ENCODE peak calls at places on chromosome 21, in four cellular contexts. I, M, J and D are unnamed samples.

GRCh38 chr21:41258617-41259016 is 58.0 kb upstream of the FAM3B start:
- DNase-seq in I (peak), J (no peak), M (no peak), D (no peak)

GRCh38 chr21:41564871-41565281 is 56.9 kb upstream of the TMPRSS2 start:
- DNase-seq in I (no peak), M (no peak), J (peak), D (peak)

GRCh38 chr21:32279377-32279680 is 480 bp upstream of the MIS18A start:
- DNase-seq in I (no peak), J (no peak), M (no peak), D (no peak)

GRCh38 chr21:36701912-36702621 is 3.2 kb downstream of the SIM2 start:
- DNase-seq in I (peak), J (no peak), M (no peak), D (no peak)

GRCh38 chr21:26811031-26811430 is 34.2 kb downstream of the ADAMTS1 start:
- DNase-seq in M (no peak), J (no peak), I (peak), D (no peak)

GRCh38 chr21:41783476-41784150 is 16.8 kb upstream of the RIPK4 start:
- DNase-seq in I (no peak), M (no peak), J (no peak), D (peak)

GRCh38 chr21:44462090-44462833 is 7.0 kb downstream of the LRRC3 start:
- DNase-seq in I (no peak), J (no peak), M (no peak), D (no peak)

GRCh38 chr21:24046816-24047443 is 1560.4 kb downstream of the MRPL39 start:
- DNase-seq in J (peak), M (no peak), I (no peak), D (no peak)

GRCh38 chr21:37903396-37903795 is 12.9 kb downstream of the KCNJ6 start:
- DNase-seq in I (no peak), J (no peak), M (no peak), D (no peak)

GRCh38 chr21:40706161-40706560 is 140.8 kb downstream of the DSCAM start:
- DNase-seq in M (no peak), J (no peak), I (no peak), D (no peak)

GRCh38 chr21:19507682-19508260 is 1104.2 kb upstream of the TMPRSS15 start:
- DNase-seq in I (no peak), J (peak), M (no peak), D (no peak)
- TF ChIP-seq CTCF in I (no peak), J (peak), M (peak), D (no peak)

GRCh38 chr21:34109075-34109474 is 35.7 kb downstream of the MRPS6 start:
- DNase-seq in J (no peak), M (no peak), I (no peak), D (no peak)
- TF ChIP-seq CTCF in J (no peak), M (no peak), I (no peak), D (no peak)

DNA sequence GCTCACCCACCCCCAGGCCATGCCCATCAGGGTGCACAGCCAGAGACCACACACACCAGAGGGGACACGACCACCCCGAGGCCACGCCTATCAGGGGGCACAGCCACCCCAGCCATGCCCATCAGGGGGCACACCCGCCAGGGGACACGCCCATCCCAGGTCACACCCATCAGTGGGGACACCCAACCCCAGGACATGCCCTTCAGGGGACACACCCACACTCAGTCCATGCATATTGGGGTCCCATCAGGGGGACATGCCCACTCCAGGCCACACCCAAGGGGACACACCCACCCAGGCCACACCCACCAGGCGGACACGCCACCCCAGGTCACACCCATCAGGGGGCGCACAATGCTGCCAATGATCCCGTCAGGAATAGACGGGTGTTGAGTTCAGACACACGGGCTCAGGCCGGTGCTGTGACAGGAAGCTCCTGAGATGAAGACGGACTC is 20.7 kb downstream of the MCM3AP start:
- DNase-seq in M (no peak), I (no peak), J (peak), D (no peak)
- TF ChIP-seq CTCF in M (no peak), I (no peak), J (no peak), D (no peak)

GRCh38 chr21:33691945-33692594 is 49.8 kb downstream of the ITSN1 start:
- DNase-seq in M (no peak), J (no peak), I (peak), D (no peak)
- TF ChIP-seq CTCF in M (no peak), J (no peak), I (no peak), D (no peak)

DNA sequence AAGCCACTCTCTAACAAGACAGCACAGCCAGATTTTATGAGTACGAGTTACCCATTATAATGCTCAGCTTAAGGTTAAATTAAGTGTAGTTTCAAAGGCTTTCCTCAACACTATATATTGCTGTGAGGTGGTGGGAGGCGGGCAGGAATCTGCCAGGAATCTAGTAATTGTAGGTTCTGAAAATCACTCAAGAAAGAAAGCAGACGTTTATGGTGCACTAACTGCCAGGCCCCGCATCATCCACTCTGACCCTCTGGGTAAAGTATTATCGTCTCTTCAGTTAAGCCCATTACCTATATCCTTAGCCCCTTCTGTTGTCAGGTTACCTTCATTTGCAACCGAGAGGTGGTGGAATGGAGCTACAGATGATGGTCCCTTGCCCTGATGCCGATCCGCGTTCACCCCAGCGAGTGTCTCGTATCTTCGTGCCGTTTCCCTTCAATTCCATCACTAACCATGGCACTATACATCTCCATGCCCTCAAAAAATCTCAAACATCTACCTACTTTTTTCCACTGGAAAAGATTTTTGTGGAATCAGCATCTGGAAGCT is 12.4 kb downstream of the HMGN1 start:
- DNase-seq in I (no peak), M (no peak), J (no peak), D (no peak)
- TF ChIP-seq CTCF in I (no peak), M (no peak), J (no peak), D (no peak)